ENCODE peak calls at places on chromosome 22, in six cellular contexts. M is astrocyte, I is neuronal stem cell, Z is PC-3, W is fibroblast of lung, R is neural progenitor cell. A is an unnamed sample.

GRCh38 chr22:23098718-23099524 is 28.6 kb downstream of the GNAZ start:
- DNase-seq in M (no peak), I (no peak), Z (no peak), W (no peak), R (no peak), A (no peak)

GRCh38 chr22:45101828-45102227 is 61.9 kb upstream of the NUP50 start:
- DNase-seq in M (peak), I (no peak), Z (peak), W (peak), R (peak), A (no peak)

GRCh38 chr22:19799322-19800190 is 39.0 kb downstream of the TBX1 start:
- DNase-seq in M (peak), I (no peak), Z (no peak), W (peak), R (no peak), A (no peak)

GRCh38 chr22:22431271-22432220 is 77.0 kb downstream of the ZNF280B start:
- DNase-seq in M (peak), I (peak), Z (peak), W (peak), R (peak), A (peak)

GRCh38 chr22:21684492-21685163 is 18.8 kb downstream of the PPIL2 start:
- DNase-seq in M (no peak), I (no peak), Z (no peak), W (no peak), R (no peak), A (no peak)

GRCh38 chr22:28976588-28976987 is 85.0 kb downstream of the C22orf31 start:
- DNase-seq in M (peak), I (no peak), Z (peak), W (peak), R (no peak), A (no peak)

GRCh38 chr22:27633296-27633871 is 168.2 kb downstream of the MN1 start:
- DNase-seq in M (no peak), I (no peak), Z (no peak), W (no peak), R (no peak), A (no peak)

GRCh38 chr22:50473088-50473487 is 1.7 kb downstream of the SBF1 start:
- DNase-seq in M (no peak), I (no peak), Z (peak), W (no peak), R (peak), A (no peak)

GRCh38 chr22:25933158-25933788 is 191.3 kb downstream of the MYO18B start:
- DNase-seq in M (no peak), I (no peak), Z (no peak), W (no peak), R (no peak), A (no peak)

GRCh38 chr22:42933783-42934144 is 76.7 kb upstream of the ARFGAP3 start:
- DNase-seq in M (peak), I (no peak), Z (peak), W (peak), R (no peak), A (peak)

GRCh38 chr22:44667829-44668189 is 34.2 kb upstream of the PRR5 start:
- DNase-seq in M (no peak), I (no peak), Z (no peak), W (no peak), R (no peak), A (no peak)

GRCh38 chr22:27724181-27724580 is 77.4 kb downstream of the MN1 start:
- DNase-seq in M (no peak), I (no peak), Z (no peak), W (no peak), R (no peak), A (no peak)

GRCh38 chr22:25023879-25024278 is 71.4 kb downstream of the KIAA1671 start:
- DNase-seq in M (no peak), I (no peak), Z (no peak), W (peak), R (no peak), A (no peak)

GRCh38 chr22:25081409-25081824 is 118.2 kb upstream of the CRYBB3 start:
- DNase-seq in M (no peak), I (no peak), Z (peak), W (peak), R (peak), A (no peak)

DNA sequence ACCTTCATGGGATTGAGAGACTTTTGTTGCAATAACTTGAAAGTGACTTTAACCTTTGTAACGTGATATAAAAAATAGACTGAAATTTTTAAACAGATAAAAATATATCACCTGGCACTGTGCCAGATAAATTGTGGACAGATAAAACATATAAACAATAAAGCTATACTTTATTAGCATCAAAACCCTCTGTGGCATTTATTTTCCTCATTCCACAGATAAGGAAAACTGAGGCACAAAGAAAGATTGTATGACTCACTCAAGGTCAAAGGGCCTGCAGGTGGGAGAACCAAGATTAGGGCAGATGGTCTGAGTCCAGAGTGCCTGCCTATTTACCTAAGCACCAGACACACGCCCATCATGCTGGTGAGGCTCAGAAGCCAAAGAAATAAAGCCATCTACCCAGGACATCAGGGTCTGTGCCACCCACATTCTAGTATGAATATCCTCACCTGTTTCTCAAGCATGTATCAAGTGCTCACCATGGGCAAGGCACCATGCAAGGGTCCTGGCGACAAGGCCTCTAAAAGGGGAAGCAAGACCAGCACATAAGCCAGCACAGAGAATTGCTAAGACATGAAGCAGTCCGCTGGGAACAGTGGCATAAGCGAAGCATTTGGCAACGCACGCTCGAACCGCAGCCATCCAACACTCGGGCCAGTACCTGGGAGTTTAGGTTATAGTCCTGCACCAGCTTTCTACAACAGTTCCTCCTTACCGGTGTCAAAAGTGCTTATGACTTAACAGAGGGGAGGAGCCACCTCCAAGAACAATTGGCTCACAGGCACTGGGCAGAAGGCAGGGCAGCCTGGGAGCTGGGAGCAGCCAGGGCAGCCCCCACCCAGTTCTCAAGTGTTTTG is 17.6 kb downstream of the MYH9 start:
- DNase-seq in M (no peak), I (no peak), Z (no peak), W (peak), R (peak), A (peak)
- H3K4me2 ChIP-seq in M (peak), I (peak), Z (peak), W (peak), R (peak), A (peak)

DNA sequence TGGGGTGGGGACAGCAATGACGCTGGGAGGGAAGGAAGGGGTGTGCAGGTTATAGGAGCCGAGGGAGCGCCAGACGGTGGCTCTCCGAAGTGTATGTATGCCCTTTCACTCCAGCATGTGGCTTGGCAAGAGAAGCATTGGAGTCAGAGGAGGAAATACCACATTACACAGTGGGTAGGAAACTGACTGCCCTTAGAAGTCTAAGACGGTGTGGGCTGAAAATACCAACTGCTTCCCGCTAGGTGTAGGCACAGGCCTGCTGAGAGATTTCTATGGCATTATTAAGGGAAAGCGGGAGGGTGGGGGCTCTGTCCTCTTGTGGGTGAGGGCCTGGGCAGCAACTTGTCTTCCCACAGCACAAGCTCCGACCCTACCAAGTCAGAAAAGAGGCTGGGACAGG is 44.7 kb downstream of the CACNG2 start:
- DNase-seq in M (peak), I (no peak), Z (peak), W (no peak), R (no peak), A (no peak)
- H3K4me2 ChIP-seq in M (peak), I (no peak), Z (peak), W (no peak), R (no peak), A (peak)

GRCh38 chr22:41034741-41035140 is 57.7 kb upstream of the EP300 start:
- DNase-seq in M (no peak), I (no peak), Z (no peak), W (no peak), R (no peak), A (no peak)

GRCh38 chr22:41028841-41029240 is 63.6 kb upstream of the EP300 start:
- DNase-seq in M (peak), I (no peak), Z (peak), W (peak), R (no peak), A (peak)

GRCh38 chr22:41030891-41031290 is 61.5 kb upstream of the EP300 start:
- DNase-seq in M (peak), I (no peak), Z (no peak), W (peak), R (no peak), A (no peak)
- H3K4me2 ChIP-seq in M (no peak), I (no peak), Z (no peak), W (no peak), R (no peak), A (no peak)

DNA sequence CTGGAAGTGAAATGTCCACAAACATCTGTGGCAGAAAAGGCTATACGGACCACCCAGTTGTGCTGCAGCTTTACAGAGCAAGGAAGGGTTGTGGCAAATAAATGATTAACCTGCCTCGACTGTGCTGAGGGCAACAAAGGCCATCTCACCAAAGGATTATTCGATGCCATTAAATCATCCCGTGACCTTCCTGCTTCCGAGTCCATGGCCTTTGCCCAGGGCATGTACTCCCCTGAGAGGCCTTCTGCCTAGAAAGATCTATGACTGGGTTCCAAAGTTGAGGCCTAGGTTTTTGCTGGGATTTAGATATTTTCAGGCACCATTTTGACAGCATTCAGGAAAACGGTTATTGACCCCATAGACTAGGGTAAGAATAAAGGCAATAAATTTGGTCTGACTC is 9.2 kb downstream of the CDPF1 start:
- DNase-seq in M (no peak), I (no peak), Z (no peak), W (no peak), R (no peak), A (no peak)
- H3K4me2 ChIP-seq in M (no peak), I (no peak), Z (no peak), W (no peak), R (no peak), A (no peak)

A was measured in PC-9.